ENCODE peak calls at places on chromosome 19, in seven cellular contexts. A, Y, O, L, Z, U and T are unnamed samples.

GRCh38 chr19:40457048-40457447 is 8.5 kb downstream of the BLVRB start:
- DNase-seq in A (no peak), Y (no peak), O (no peak), L (no peak), Z (no peak), U (no peak), T (no peak)

GRCh38 chr19:10551698-10552301 is 8.1 kb downstream of the ATG4D start:
- DNase-seq in A (peak; percentile 33), Y (no peak), O (no peak), L (no peak), Z (no peak), U (no peak), T (no peak)

GRCh38 chr19:33797821-33798633 is 1.4 kb downstream of the KCTD15 start:
- DNase-seq in A (no peak), Y (no peak), O (peak; percentile 81), L (no peak), Z (peak; percentile 82), U (no peak), T (no peak)

GRCh38 chr19:5814847-5815246 is 10.0 kb downstream of the NRTN start:
- DNase-seq in A (no peak), Y (no peak), O (no peak), L (no peak), Z (no peak), U (no peak), T (no peak)

GRCh38 chr19:4602173-4602788 is 37.0 kb upstream of the TNFAIP8L1 start:
- DNase-seq in A (no peak), Y (no peak), O (no peak), L (no peak), Z (no peak), U (no peak), T (no peak)

GRCh38 chr19:32581704-32582164 is 744 bp downstream of the PDCD5 start:
- DNase-seq in A (no peak), Y (no peak), O (peak; percentile 39), L (no peak), Z (peak; percentile 55), U (no peak), T (no peak)

GRCh38 chr19:2015611-2015950 is at the start of gene BTBD2:
- DNase-seq in A (peak; percentile 86), Y (no peak), O (no peak), L (no peak), Z (peak; percentile 92), U (no peak), T (no peak)

GRCh38 chr19:5451494-5451893 is 3.7 kb upstream of the ZNRF4 start:
- DNase-seq in A (no peak), Y (no peak), O (no peak), L (no peak), Z (no peak), U (no peak), T (no peak)

GRCh38 chr19:43618921-43619261 is 538 bp downstream of the ZNF428 start:
- DNase-seq in A (no peak), Y (no peak), O (no peak), L (peak; percentile 30), Z (peak; percentile 82), U (peak; percentile 79), T (peak; percentile 25)

GRCh38 chr19:58145849-58146248 is 4.7 kb downstream of the ZNF329 start:
- DNase-seq in A (no peak), Y (no peak), O (no peak), L (no peak), Z (no peak), U (no peak), T (no peak)

GRCh38 chr19:21586341-21587116 is 81.1 kb downstream of the ZNF429 start:
- DNase-seq in A (no peak), Y (no peak), O (no peak), L (no peak), Z (peak; percentile 82), U (no peak), T (no peak)
- H3K9me3 ChIP-seq in A (peaks cover 26% of the 10 kb centered on the region), Y (no peaks in the 10 kb centered on the region), O (peaks cover 6% of the 10 kb centered on the region), L (peaks cover 4% of the 10 kb centered on the region), Z (no peaks in the 10 kb centered on the region), U (peaks cover 56% of the 10 kb centered on the region), T (no peaks in the 10 kb centered on the region)

GRCh38 chr19:42225718-42226292 is 5.7 kb downstream of the ZNF526 start:
- DNase-seq in A (no peak), Y (no peak), O (no peak), L (no peak), Z (no peak), U (no peak), T (no peak)
- H3K4me3 ChIP-seq in A (no peak overlapping the region), Y (no peak overlapping the region), O (no peak overlapping the region), L (no peak overlapping the region), Z (no peak overlapping the region), U (no peak overlapping the region), T (no peak overlapping the region)

DNA sequence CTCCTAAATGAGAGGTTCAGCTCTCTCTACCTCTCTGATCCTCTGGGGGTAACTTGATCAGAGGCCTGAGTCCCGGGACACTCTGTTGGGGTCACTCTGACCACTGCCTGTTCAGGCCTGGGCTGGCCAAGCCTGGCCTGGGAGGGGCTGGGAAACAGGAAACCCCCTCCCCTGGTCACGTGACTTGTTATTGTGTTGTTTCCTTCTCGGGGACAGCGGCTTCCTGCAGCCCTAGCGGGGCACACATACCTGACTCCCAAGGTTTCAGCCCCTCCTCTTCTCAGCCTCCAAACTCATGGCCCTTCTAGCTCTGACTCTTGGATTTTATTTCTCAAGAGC is at the start of gene USHBP1:
- DNase-seq in A (no peak), Y (no peak), O (no peak), L (no peak), Z (no peak), U (peak; percentile 30), T (no peak)
- TF ChIP-seq SIN3A in A (no peak), Y (no peak), O (no peak), L (no peak), Z (no peak), U (no peak), T (no peak)

DNA sequence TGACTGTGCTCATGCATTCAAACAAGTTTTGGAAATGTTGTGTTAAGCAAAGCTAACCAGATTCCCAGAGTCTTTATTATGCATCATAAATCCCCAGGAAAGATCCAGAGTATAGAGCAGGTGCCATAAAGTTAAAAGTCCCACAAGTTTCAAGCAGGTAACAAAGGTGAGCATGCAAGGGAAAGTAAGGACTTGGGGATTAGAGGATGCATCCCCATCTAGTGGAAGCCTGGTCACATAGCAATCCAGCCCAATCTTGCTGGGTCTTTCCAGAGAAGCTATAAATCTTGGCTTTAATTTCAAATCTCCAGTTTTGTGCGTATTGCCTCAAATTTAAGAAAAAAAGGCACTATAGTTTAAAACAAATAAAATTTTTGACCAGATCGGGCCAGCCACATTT is 72.7 kb downstream of the ZNF254 start:
- DNase-seq in A (no peak), Y (peak; percentile 2), O (no peak), L (no peak), Z (peak; percentile 17), U (peak; percentile 29), T (no peak)
- H3K9me3 ChIP-seq in A (peaks cover 24% of the 10 kb centered on the region), Y (peaks cover 45% of the 10 kb centered on the region), O (no peaks in the 10 kb centered on the region), L (no peaks in the 10 kb centered on the region), Z (no peaks in the 10 kb centered on the region), U (peaks cover 95% of the 10 kb centered on the region), T (peaks cover 2% of the 10 kb centered on the region)

GRCh38 chr19:30376272-30376671 is 4.1 kb downstream of the ZNF536 start:
- DNase-seq in A (no peak), Y (no peak), O (no peak), L (no peak), Z (no peak), U (no peak), T (no peak)

GRCh38 chr19:30376826-30377425 is 4.7 kb downstream of the ZNF536 start:
- DNase-seq in A (no peak), Y (no peak), O (no peak), L (no peak), Z (no peak), U (no peak), T (no peak)

GRCh38 chr19:30375651-30376050 is 3.5 kb downstream of the ZNF536 start:
- DNase-seq in A (no peak), Y (no peak), O (no peak), L (no peak), Z (no peak), U (no peak), T (no peak)

GRCh38 chr19:30373593-30373992 is 1.4 kb downstream of the ZNF536 start:
- DNase-seq in A (no peak), Y (peak; percentile 44), O (no peak), L (no peak), Z (no peak), U (no peak), T (no peak)

DNA sequence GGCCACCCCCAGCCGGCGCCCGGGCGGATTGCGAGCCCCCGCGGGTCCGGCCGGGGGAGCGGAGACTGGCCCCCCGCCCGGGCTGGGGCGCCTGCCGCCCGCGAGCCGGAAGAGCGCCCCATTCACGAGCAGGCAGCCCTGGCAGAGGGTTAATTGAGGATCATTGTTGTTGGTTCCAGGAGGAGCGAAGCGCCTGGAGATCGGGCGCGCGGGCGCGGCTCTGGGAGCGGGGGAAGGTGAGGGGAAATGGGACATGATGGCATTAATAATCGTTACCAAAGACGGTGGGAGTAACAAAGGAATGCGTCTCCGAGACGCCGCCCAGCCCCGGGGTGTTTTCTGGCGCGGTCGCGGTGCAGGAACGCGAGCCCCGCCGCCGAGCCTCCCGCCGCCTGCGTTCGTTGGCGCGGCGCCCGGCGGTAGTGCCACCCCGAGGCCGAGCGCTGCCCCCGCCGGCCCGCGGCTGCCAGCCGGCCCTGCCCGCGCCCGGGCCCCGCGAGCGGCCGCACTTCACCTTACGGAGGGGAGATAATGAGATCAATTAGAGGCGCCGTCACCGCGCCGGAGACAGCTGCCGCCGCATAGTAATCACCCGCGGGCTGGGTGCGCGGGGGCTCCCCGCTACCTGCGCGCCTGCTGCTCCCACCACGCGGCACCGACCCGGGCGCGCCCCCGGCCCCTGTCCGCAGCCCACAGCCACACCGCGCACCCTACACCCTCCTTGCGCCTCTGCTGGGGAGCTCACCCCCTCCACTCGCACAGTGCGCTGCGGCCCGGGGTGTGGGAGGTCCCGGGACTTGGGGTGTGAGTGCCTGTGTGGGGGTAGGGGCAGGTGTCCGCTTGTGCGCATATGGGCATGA is 2.8 kb downstream of the ZNF536 start:
- DNase-seq in A (no peak), Y (no peak), O (no peak), L (no peak), Z (peak; percentile 85), U (no peak), T (no peak)
- H3K4me3 ChIP-seq in A (no peak overlapping the region), Y (peak overlapping the region; percentile 48), O (no peak overlapping the region), L (no peak overlapping the region), Z (no peak overlapping the region), U (no peak overlapping the region), T (no peak overlapping the region)

GRCh38 chr19:12092065-12092867 is 27.7 kb downstream of the ZNF844 start:
- DNase-seq in A (no peak), Y (peak; percentile 81), O (peak; percentile 89), L (peak; percentile 16), Z (no peak), U (peak; percentile 72), T (peak; percentile 24)
- TF ChIP-seq SIN3A in A (no peak), Y (no peak), O (no peak), L (no peak), Z (no peak), U (no peak), T (no peak)